ENCODE peak calls at places on chromosomes 3 and 15, in nine cellular contexts. One of them, this sample, is unnamed.

GRCh38 chr3:154954750-154955149 is 125.4 kb upstream of the MME start:
- DNase-seq in stomach: no peak
- DNase-seq in uterus: no peak
- DNase-seq in gastrocnemius medialis: no peak
- DNase-seq in tibial nerve: no peak
- DNase-seq in prostate gland: no peak
- DNase-seq in breast epithelium: no peak
- DNase-seq in heart left ventricle: no peak
- DNase-seq in upper lobe of left lung: no peak
- DNase-seq in this sample: no peak

GRCh38 chr15:101084801-101085200 is 165.6 kb downstream of the LRRK1 start:
- DNase-seq in gastrocnemius medialis: no peak
- DNase-seq in uterus: no peak
- DNase-seq in stomach: no peak
- DNase-seq in breast epithelium: no peak
- DNase-seq in upper lobe of left lung: no peak
- DNase-seq in tibial nerve: no peak
- DNase-seq in prostate gland: no peak
- DNase-seq in heart left ventricle: no peak
- DNase-seq in this sample: no peak

GRCh38 chr3:115788921-115789470 is 165.7 kb downstream of the GAP43 start:
- DNase-seq in breast epithelium: no peak
- DNase-seq in uterus: no peak
- DNase-seq in tibial nerve: no peak
- DNase-seq in upper lobe of left lung: no peak
- DNase-seq in gastrocnemius medialis: no peak
- DNase-seq in stomach: no peak
- DNase-seq in heart left ventricle: no peak
- DNase-seq in prostate gland: no peak
- DNase-seq in this sample: no peak

GRCh38 chr3:161296814-161297213 is 74.5 kb downstream of the SPTSSB start:
- DNase-seq in upper lobe of left lung: no peak
- DNase-seq in prostate gland: no peak
- DNase-seq in gastrocnemius medialis: no peak
- DNase-seq in uterus: no peak
- DNase-seq in breast epithelium: no peak
- DNase-seq in heart left ventricle: no peak
- DNase-seq in stomach: no peak
- DNase-seq in tibial nerve: no peak
- DNase-seq in this sample: no peak

GRCh38 chr15:77419050-77419835 is 661 bp downstream of the PEAK1 start:
- DNase-seq in prostate gland: peak; percentile 12
- DNase-seq in tibial nerve: peak; percentile 10
- DNase-seq in stomach: peak; percentile 27
- DNase-seq in heart left ventricle: peak; percentile 59
- DNase-seq in upper lobe of left lung: peak; percentile 30
- DNase-seq in uterus: peak; percentile 42
- DNase-seq in breast epithelium: peak; percentile 19
- DNase-seq in gastrocnemius medialis: peak; percentile 7
- DNase-seq in this sample: peak; percentile 90

GRCh38 chr3:184168363-184169120 is 6.1 kb upstream of the AP2M1 start:
- DNase-seq in breast epithelium: no peak
- DNase-seq in uterus: peak; percentile 47
- DNase-seq in prostate gland: no peak
- DNase-seq in heart left ventricle: no peak
- DNase-seq in upper lobe of left lung: no peak
- DNase-seq in gastrocnemius medialis: no peak
- DNase-seq in tibial nerve: no peak
- DNase-seq in stomach: no peak
- DNase-seq in this sample: peak; percentile 48

GRCh38 chr3:101995371-101996046 is 146.2 kb downstream of the NFKBIZ start:
- DNase-seq in tibial nerve: no peak
- DNase-seq in stomach: no peak
- DNase-seq in breast epithelium: no peak
- DNase-seq in heart left ventricle: no peak
- DNase-seq in upper lobe of left lung: no peak
- DNase-seq in gastrocnemius medialis: no peak
- DNase-seq in uterus: no peak
- DNase-seq in prostate gland: no peak
- DNase-seq in this sample: no peak

GRCh38 chr15:74630284-74631086 is 14.8 kb downstream of the CLK3 start:
- DNase-seq in uterus: no peak
- DNase-seq in prostate gland: no peak
- DNase-seq in tibial nerve: no peak
- DNase-seq in upper lobe of left lung: no peak
- DNase-seq in breast epithelium: no peak
- DNase-seq in gastrocnemius medialis: no peak
- DNase-seq in stomach: no peak
- DNase-seq in heart left ventricle: no peak
- DNase-seq in this sample: peak; percentile 90

GRCh38 chr3:128707935-128708494 is 18.0 kb upstream of the RAB7A start:
- DNase-seq in tibial nerve: no peak
- DNase-seq in prostate gland: no peak
- DNase-seq in heart left ventricle: no peak
- DNase-seq in gastrocnemius medialis: no peak
- DNase-seq in uterus: no peak
- DNase-seq in breast epithelium: no peak
- DNase-seq in upper lobe of left lung: no peak
- DNase-seq in stomach: no peak
- DNase-seq in this sample: no peak

GRCh38 chr3:192326656-192327055 is 400.7 kb downstream of the FGF12 start:
- DNase-seq in tibial nerve: no peak
- DNase-seq in prostate gland: no peak
- DNase-seq in upper lobe of left lung: no peak
- DNase-seq in heart left ventricle: no peak
- DNase-seq in breast epithelium: no peak
- DNase-seq in uterus: no peak
- DNase-seq in stomach: no peak
- DNase-seq in gastrocnemius medialis: no peak
- DNase-seq in this sample: no peak

GRCh38 chr3:124007186-124007585 is 15.3 kb upstream of the ROPN1 start:
- DNase-seq in upper lobe of left lung: no peak
- DNase-seq in stomach: no peak
- DNase-seq in uterus: no peak
- DNase-seq in heart left ventricle: no peak
- DNase-seq in tibial nerve: no peak
- DNase-seq in breast epithelium: no peak
- DNase-seq in gastrocnemius medialis: no peak
- DNase-seq in prostate gland: no peak
- DNase-seq in this sample: no peak

GRCh38 chr3:119776304-119776703 is 5.6 kb upstream of the NR1I2 start:
- DNase-seq in breast epithelium: no peak
- DNase-seq in prostate gland: no peak
- DNase-seq in stomach: no peak
- DNase-seq in tibial nerve: no peak
- DNase-seq in upper lobe of left lung: no peak
- DNase-seq in uterus: no peak
- DNase-seq in heart left ventricle: no peak
- DNase-seq in gastrocnemius medialis: no peak
- DNase-seq in this sample: no peak

GRCh38 chr3:32432711-32433530 is 41.3 kb downstream of the CMTM7 start:
- DNase-seq in uterus: no peak
- DNase-seq in heart left ventricle: no peak
- DNase-seq in tibial nerve: no peak
- DNase-seq in upper lobe of left lung: no peak
- DNase-seq in prostate gland: no peak
- DNase-seq in stomach: no peak
- DNase-seq in breast epithelium: peak; percentile 17
- DNase-seq in gastrocnemius medialis: peak; percentile 34
- DNase-seq in this sample: no peak

GRCh38 chr3:112013058-112013783 is 14.5 kb downstream of the TAGLN3 start:
- DNase-seq in uterus: peak; percentile 57
- DNase-seq in upper lobe of left lung: peak; percentile 53
- DNase-seq in breast epithelium: peak; percentile 22
- DNase-seq in tibial nerve: peak; percentile 54
- DNase-seq in heart left ventricle: peak; percentile 63
- DNase-seq in gastrocnemius medialis: peak; percentile 36
- DNase-seq in prostate gland: peak; percentile 31
- DNase-seq in stomach: peak; percentile 67
- DNase-seq in this sample: peak; percentile 83
- TF ChIP-seq CTCF in uterus: peak; percentile 56
- TF ChIP-seq CTCF in upper lobe of left lung: peak; percentile 49
- TF ChIP-seq CTCF in breast epithelium: peak; percentile 49
- TF ChIP-seq CTCF in tibial nerve: peak; percentile 69
- TF ChIP-seq CTCF in heart left ventricle: peak; percentile 82
- TF ChIP-seq CTCF in gastrocnemius medialis: peak; percentile 46
- TF ChIP-seq CTCF in prostate gland: peak; percentile 63
- TF ChIP-seq CTCF in stomach: peak; percentile 57
- TF ChIP-seq CTCF in this sample: peak; percentile 77

GRCh38 chr3:185327052-185327451 is 35.9 kb upstream of the MAP3K13 start:
- DNase-seq in heart left ventricle: no peak
- DNase-seq in tibial nerve: no peak
- DNase-seq in upper lobe of left lung: no peak
- DNase-seq in gastrocnemius medialis: no peak
- DNase-seq in uterus: no peak
- DNase-seq in stomach: no peak
- DNase-seq in breast epithelium: no peak
- DNase-seq in prostate gland: no peak
- DNase-seq in this sample: no peak

GRCh38 chr3:185330238-185330637 is 32.7 kb upstream of the MAP3K13 start:
- DNase-seq in gastrocnemius medialis: no peak
- DNase-seq in stomach: no peak
- DNase-seq in uterus: no peak
- DNase-seq in breast epithelium: no peak
- DNase-seq in upper lobe of left lung: peak; percentile 72
- DNase-seq in tibial nerve: no peak
- DNase-seq in prostate gland: no peak
- DNase-seq in heart left ventricle: peak; percentile 9
- DNase-seq in this sample: no peak

GRCh38 chr3:185330644-185331043 is 32.3 kb upstream of the MAP3K13 start:
- DNase-seq in breast epithelium: peak; percentile 41
- DNase-seq in tibial nerve: no peak
- DNase-seq in upper lobe of left lung: no peak
- DNase-seq in gastrocnemius medialis: no peak
- DNase-seq in heart left ventricle: no peak
- DNase-seq in stomach: no peak
- DNase-seq in prostate gland: no peak
- DNase-seq in uterus: no peak
- DNase-seq in this sample: no peak

GRCh38 chr3:185325946-185326791 is 36.8 kb upstream of the MAP3K13 start:
- DNase-seq in tibial nerve: no peak
- DNase-seq in gastrocnemius medialis: no peak
- DNase-seq in heart left ventricle: no peak
- DNase-seq in prostate gland: no peak
- DNase-seq in stomach: peak; percentile 31
- DNase-seq in breast epithelium: no peak
- DNase-seq in uterus: no peak
- DNase-seq in upper lobe of left lung: no peak
- DNase-seq in this sample: no peak

DNA sequence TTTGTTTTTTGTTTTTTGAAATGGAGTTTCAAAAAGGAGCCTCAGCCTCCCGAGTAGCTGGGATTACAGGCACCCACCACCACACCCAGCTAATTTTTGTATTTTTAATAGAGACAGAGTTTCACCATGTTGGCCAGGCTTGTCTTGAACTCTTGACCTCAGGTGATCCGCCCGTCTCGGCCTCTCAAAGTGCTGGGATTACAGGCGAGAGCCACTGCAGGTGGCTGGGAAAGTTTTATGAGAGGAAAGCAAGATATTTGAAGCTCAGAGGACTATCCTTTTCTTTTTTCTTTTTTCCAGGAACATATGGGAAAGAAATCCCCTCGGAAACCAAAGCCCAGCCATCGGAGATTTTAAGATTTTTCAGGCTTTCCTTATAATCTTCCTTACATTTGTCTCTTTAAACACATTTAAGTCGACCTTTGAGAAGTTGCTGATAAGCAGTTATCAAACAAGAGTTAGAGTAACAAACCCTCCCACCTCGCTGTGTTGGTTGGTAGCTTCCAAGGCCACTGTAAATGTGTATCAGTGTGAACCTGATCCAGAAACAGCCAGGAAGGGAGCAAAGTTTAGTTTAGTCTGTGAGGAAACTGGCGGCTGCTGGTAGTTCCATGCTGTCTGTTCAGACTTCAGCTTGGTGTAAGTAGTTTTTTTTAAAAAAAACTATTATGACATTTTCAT is 34.5 kb upstream of the MAP3K13 start:
- DNase-seq in stomach: peak; percentile 72
- DNase-seq in upper lobe of left lung: peak; percentile 52
- DNase-seq in uterus: no peak
- DNase-seq in tibial nerve: no peak
- DNase-seq in prostate gland: no peak
- DNase-seq in heart left ventricle: no peak
- DNase-seq in breast epithelium: no peak
- DNase-seq in gastrocnemius medialis: no peak
- DNase-seq in this sample: no peak
- TF ChIP-seq POLR2A in stomach: no peak
- TF ChIP-seq POLR2A in upper lobe of left lung: no peak
- TF ChIP-seq POLR2A in uterus: no peak
- TF ChIP-seq POLR2A in tibial nerve: no peak
- TF ChIP-seq POLR2A in prostate gland: no peak
- TF ChIP-seq POLR2A in heart left ventricle: no peak
- TF ChIP-seq POLR2A in breast epithelium: no peak
- TF ChIP-seq POLR2A in gastrocnemius medialis: no peak
- TF ChIP-seq POLR2A in this sample: no peak

GRCh38 chr3:8640223-8640622 is 4.4 kb downstream of the SSUH2 start:
- DNase-seq in heart left ventricle: no peak
- DNase-seq in tibial nerve: no peak
- DNase-seq in gastrocnemius medialis: no peak
- DNase-seq in uterus: no peak
- DNase-seq in breast epithelium: no peak
- DNase-seq in prostate gland: no peak
- DNase-seq in upper lobe of left lung: no peak
- DNase-seq in stomach: no peak
- DNase-seq in this sample: no peak

GRCh38 chr3:8637348-8637747 is 7.2 kb downstream of the SSUH2 start:
- DNase-seq in gastrocnemius medialis: no peak
- DNase-seq in uterus: no peak
- DNase-seq in upper lobe of left lung: no peak
- DNase-seq in prostate gland: no peak
- DNase-seq in tibial nerve: no peak
- DNase-seq in heart left ventricle: no peak
- DNase-seq in breast epithelium: no peak
- DNase-seq in stomach: no peak
- DNase-seq in this sample: no peak

GRCh38 chr3:8641472-8641871 is 3.1 kb downstream of the SSUH2 start:
- DNase-seq in uterus: no peak
- DNase-seq in upper lobe of left lung: no peak
- DNase-seq in breast epithelium: no peak
- DNase-seq in tibial nerve: no peak
- DNase-seq in gastrocnemius medialis: no peak
- DNase-seq in heart left ventricle: no peak
- DNase-seq in prostate gland: no peak
- DNase-seq in stomach: no peak
- DNase-seq in this sample: peak; percentile 58

GRCh38 chr3:8639585-8639984 is 5.0 kb downstream of the SSUH2 start:
- DNase-seq in breast epithelium: no peak
- DNase-seq in uterus: no peak
- DNase-seq in stomach: no peak
- DNase-seq in prostate gland: no peak
- DNase-seq in upper lobe of left lung: no peak
- DNase-seq in heart left ventricle: no peak
- DNase-seq in tibial nerve: no peak
- DNase-seq in gastrocnemius medialis: no peak
- DNase-seq in this sample: no peak

GRCh38 chr3:8638994-8639393 is 5.6 kb downstream of the SSUH2 start:
- DNase-seq in prostate gland: no peak
- DNase-seq in gastrocnemius medialis: no peak
- DNase-seq in breast epithelium: no peak
- DNase-seq in tibial nerve: no peak
- DNase-seq in uterus: no peak
- DNase-seq in heart left ventricle: peak; percentile 78
- DNase-seq in stomach: no peak
- DNase-seq in upper lobe of left lung: no peak
- DNase-seq in this sample: peak; percentile 43
- H3K27me3 ChIP-seq in prostate gland: no peaks in the 10 kb centered on the region
- H3K27me3 ChIP-seq in gastrocnemius medialis: no peaks in the 10 kb centered on the region
- H3K27me3 ChIP-seq in breast epithelium: no peaks in the 10 kb centered on the region
- H3K27me3 ChIP-seq in tibial nerve: no peaks in the 10 kb centered on the region
- H3K27me3 ChIP-seq in uterus: no peaks in the 10 kb centered on the region
- H3K27me3 ChIP-seq in heart left ventricle: no peaks in the 10 kb centered on the region
- H3K27me3 ChIP-seq in stomach: no peaks in the 10 kb centered on the region
- H3K27me3 ChIP-seq in upper lobe of left lung: no peaks in the 10 kb centered on the region
- H3K27me3 ChIP-seq in this sample: peaks cover 3% of the 10 kb centered on the region

GRCh38 chr15:99733268-99734039 is at the start of gene LYSMD4:
- DNase-seq in uterus: peak; percentile 99
- DNase-seq in upper lobe of left lung: peak; percentile 99
- DNase-seq in heart left ventricle: peak; percentile 99
- DNase-seq in stomach: peak; percentile 99
- DNase-seq in tibial nerve: peak; percentile 98
- DNase-seq in gastrocnemius medialis: peak; percentile 97
- DNase-seq in prostate gland: peak; percentile 98
- DNase-seq in breast epithelium: peak; percentile 98
- DNase-seq in this sample: peak; percentile 99
- TF ChIP-seq CTCF in uterus: no peak
- TF ChIP-seq CTCF in upper lobe of left lung: peak; percentile 29
- TF ChIP-seq CTCF in heart left ventricle: no peak
- TF ChIP-seq CTCF in stomach: no peak
- TF ChIP-seq CTCF in tibial nerve: peak; percentile 41
- TF ChIP-seq CTCF in gastrocnemius medialis: no peak
- TF ChIP-seq CTCF in prostate gland: peak; percentile 24
- TF ChIP-seq CTCF in breast epithelium: no peak
- TF ChIP-seq CTCF in this sample: peak; percentile 17